ENCODE peak calls at places on chromosome 3, in eight cellular contexts. One of them, this sample, is unnamed.

GRCh38 chr3:40557558-40558161 is 32.9 kb downstream of the ZNF621 start:
- DNase-seq in IMR-90: no peak
- DNase-seq in lower lobe of right lung: no peak
- DNase-seq in breast epithelium: no peak
- DNase-seq in body of pancreas: no peak
- DNase-seq in fibroblast of lung: peak
- DNase-seq in stomach: no peak
- DNase-seq in upper lobe of left lung: no peak
- DNase-seq in this sample: no peak

GRCh38 chr3:86793786-86794185 is 197.2 kb downstream of the VGLL3 start:
- DNase-seq in breast epithelium: no peak
- DNase-seq in stomach: no peak
- DNase-seq in upper lobe of left lung: no peak
- DNase-seq in lower lobe of right lung: no peak
- DNase-seq in IMR-90: peak
- DNase-seq in fibroblast of lung: peak
- DNase-seq in body of pancreas: no peak
- DNase-seq in this sample: peak

GRCh38 chr3:167151671-167152070 is 228.4 kb downstream of the ZBBX start:
- DNase-seq in upper lobe of left lung: no peak
- DNase-seq in breast epithelium: no peak
- DNase-seq in stomach: no peak
- DNase-seq in IMR-90: no peak
- DNase-seq in fibroblast of lung: no peak
- DNase-seq in lower lobe of right lung: no peak
- DNase-seq in body of pancreas: no peak
- DNase-seq in this sample: no peak

GRCh38 chr3:195162033-195162669 is 108.8 kb downstream of the XXYLT1 start:
- DNase-seq in stomach: no peak
- DNase-seq in breast epithelium: no peak
- DNase-seq in lower lobe of right lung: peak
- DNase-seq in body of pancreas: peak
- DNase-seq in upper lobe of left lung: no peak
- DNase-seq in IMR-90: no peak
- DNase-seq in fibroblast of lung: no peak
- DNase-seq in this sample: peak

GRCh38 chr3:28286595-28286994 is 45.2 kb downstream of the CMC1 start:
- DNase-seq in fibroblast of lung: peak
- DNase-seq in breast epithelium: no peak
- DNase-seq in body of pancreas: no peak
- DNase-seq in stomach: no peak
- DNase-seq in lower lobe of right lung: no peak
- DNase-seq in IMR-90: peak
- DNase-seq in upper lobe of left lung: no peak
- DNase-seq in this sample: peak

GRCh38 chr3:25291524-25291923 is 136.5 kb upstream of the RARB start:
- DNase-seq in stomach: no peak
- DNase-seq in fibroblast of lung: no peak
- DNase-seq in breast epithelium: no peak
- DNase-seq in IMR-90: no peak
- DNase-seq in upper lobe of left lung: no peak
- DNase-seq in body of pancreas: no peak
- DNase-seq in lower lobe of right lung: no peak
- DNase-seq in this sample: no peak

GRCh38 chr3:53243165-53243564 is 12.7 kb downstream of the TKT start:
- DNase-seq in breast epithelium: no peak
- DNase-seq in body of pancreas: no peak
- DNase-seq in fibroblast of lung: peak
- DNase-seq in lower lobe of right lung: peak
- DNase-seq in upper lobe of left lung: no peak
- DNase-seq in IMR-90: no peak
- DNase-seq in stomach: no peak
- DNase-seq in this sample: peak

GRCh38 chr3:33061782-33062181 is 35.2 kb downstream of the GLB1 start:
- DNase-seq in stomach: no peak
- DNase-seq in IMR-90: peak
- DNase-seq in fibroblast of lung: peak
- DNase-seq in body of pancreas: no peak
- DNase-seq in breast epithelium: no peak
- DNase-seq in lower lobe of right lung: no peak
- DNase-seq in upper lobe of left lung: no peak
- DNase-seq in this sample: peak

GRCh38 chr3:102163039-102163817 is 271.6 kb upstream of the ZPLD1 start:
- DNase-seq in breast epithelium: peak
- DNase-seq in lower lobe of right lung: no peak
- DNase-seq in stomach: peak
- DNase-seq in upper lobe of left lung: no peak
- DNase-seq in IMR-90: peak
- DNase-seq in body of pancreas: peak
- DNase-seq in fibroblast of lung: peak
- DNase-seq in this sample: peak

GRCh38 chr3:15645246-15645645 is 43.7 kb downstream of the BTD start:
- DNase-seq in fibroblast of lung: no peak
- DNase-seq in IMR-90: no peak
- DNase-seq in lower lobe of right lung: no peak
- DNase-seq in upper lobe of left lung: no peak
- DNase-seq in stomach: no peak
- DNase-seq in breast epithelium: no peak
- DNase-seq in body of pancreas: no peak
- DNase-seq in this sample: no peak

GRCh38 chr3:45178131-45179023 is 32.2 kb upstream of the CDCP1 start:
- DNase-seq in fibroblast of lung: peak
- DNase-seq in IMR-90: peak
- DNase-seq in stomach: peak
- DNase-seq in upper lobe of left lung: peak
- DNase-seq in breast epithelium: no peak
- DNase-seq in body of pancreas: peak
- DNase-seq in lower lobe of right lung: no peak
- DNase-seq in this sample: no peak

GRCh38 chr3:142888484-142889262 is at the start of gene PCOLCE2:
- DNase-seq in IMR-90: no peak
- DNase-seq in upper lobe of left lung: peak
- DNase-seq in breast epithelium: no peak
- DNase-seq in stomach: no peak
- DNase-seq in body of pancreas: peak
- DNase-seq in fibroblast of lung: peak
- DNase-seq in lower lobe of right lung: peak
- DNase-seq in this sample: peak

GRCh38 chr3:7381741-7382140 is 520.8 kb downstream of the GRM7 start:
- DNase-seq in stomach: no peak
- DNase-seq in fibroblast of lung: no peak
- DNase-seq in upper lobe of left lung: no peak
- DNase-seq in IMR-90: no peak
- DNase-seq in body of pancreas: no peak
- DNase-seq in lower lobe of right lung: no peak
- DNase-seq in breast epithelium: no peak
- DNase-seq in this sample: no peak

GRCh38 chr3:18087963-18088362 is 337.2 kb downstream of the SATB1 start:
- DNase-seq in fibroblast of lung: no peak
- DNase-seq in body of pancreas: no peak
- DNase-seq in lower lobe of right lung: no peak
- DNase-seq in IMR-90: no peak
- DNase-seq in upper lobe of left lung: no peak
- DNase-seq in stomach: no peak
- DNase-seq in breast epithelium: no peak
- DNase-seq in this sample: no peak

DNA sequence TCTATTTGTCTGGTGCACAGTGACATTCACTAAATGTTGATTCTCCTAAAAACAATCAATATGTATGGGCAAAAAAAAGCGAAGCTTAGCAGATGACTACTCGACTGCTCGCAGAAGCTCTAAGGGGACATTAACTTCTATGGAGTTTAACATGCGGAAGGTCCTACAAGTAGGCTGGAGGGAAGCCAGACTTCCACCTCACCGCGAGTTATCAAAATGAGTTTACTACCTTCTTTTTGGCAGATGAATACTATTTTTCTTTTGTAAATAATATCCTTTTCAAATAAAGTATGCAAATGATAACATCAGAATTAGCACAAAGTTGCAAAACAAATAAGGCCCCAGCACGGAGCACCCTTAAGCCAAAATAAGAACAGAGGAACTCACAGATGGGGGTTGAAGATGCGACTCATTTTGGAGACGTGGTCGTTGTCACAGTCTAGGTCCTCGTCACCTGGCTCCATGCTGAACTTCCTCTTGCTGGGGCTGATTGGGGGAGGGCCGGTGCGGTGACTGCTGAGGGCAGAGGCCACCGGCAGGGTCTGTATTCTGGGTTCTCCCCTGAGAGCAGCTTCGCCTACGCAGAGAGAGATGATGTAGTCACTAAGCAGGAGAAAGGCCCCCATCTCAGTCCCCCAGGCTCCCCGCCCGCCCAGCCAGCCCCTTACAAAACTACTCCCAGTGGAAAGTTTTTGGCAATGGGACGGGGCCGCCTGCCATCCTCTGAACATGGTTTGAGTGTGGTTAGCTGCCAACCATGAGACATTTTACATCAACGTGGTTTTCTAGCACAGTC is 42.1 kb downstream of the VGLL4 start:
- DNase-seq in upper lobe of left lung: peak
- DNase-seq in stomach: peak
- DNase-seq in fibroblast of lung: peak
- DNase-seq in breast epithelium: no peak
- DNase-seq in lower lobe of right lung: no peak
- DNase-seq in IMR-90: peak
- DNase-seq in body of pancreas: no peak
- DNase-seq in this sample: peak
- H3K4me3 ChIP-seq in upper lobe of left lung: no peak
- H3K4me3 ChIP-seq in stomach: no peak
- H3K4me3 ChIP-seq in fibroblast of lung: no peak
- H3K4me3 ChIP-seq in breast epithelium: no peak
- H3K4me3 ChIP-seq in lower lobe of right lung: no peak
- H3K4me3 ChIP-seq in IMR-90: no peak
- H3K4me3 ChIP-seq in body of pancreas: no peak
- H3K4me3 ChIP-seq in this sample: no peak

GRCh38 chr3:188061133-188061532 is 92.8 kb upstream of the LPP start:
- DNase-seq in fibroblast of lung: peak
- DNase-seq in stomach: no peak
- DNase-seq in IMR-90: peak
- DNase-seq in upper lobe of left lung: no peak
- DNase-seq in body of pancreas: no peak
- DNase-seq in lower lobe of right lung: no peak
- DNase-seq in breast epithelium: no peak
- DNase-seq in this sample: no peak
- TF ChIP-seq CTCF in fibroblast of lung: no peak
- TF ChIP-seq CTCF in stomach: no peak
- TF ChIP-seq CTCF in IMR-90: peak
- TF ChIP-seq CTCF in upper lobe of left lung: no peak
- TF ChIP-seq CTCF in body of pancreas: no peak
- TF ChIP-seq CTCF in lower lobe of right lung: no peak
- TF ChIP-seq CTCF in breast epithelium: no peak
- TF ChIP-seq CTCF in this sample: no peak

GRCh38 chr3:178159691-178160090 is 376.5 kb upstream of the KCNMB2 start:
- DNase-seq in lower lobe of right lung: no peak
- DNase-seq in fibroblast of lung: peak
- DNase-seq in body of pancreas: no peak
- DNase-seq in breast epithelium: no peak
- DNase-seq in upper lobe of left lung: no peak
- DNase-seq in IMR-90: no peak
- DNase-seq in stomach: no peak
- DNase-seq in this sample: peak
- H3K4me3 ChIP-seq in lower lobe of right lung: no peak
- H3K4me3 ChIP-seq in fibroblast of lung: no peak
- H3K4me3 ChIP-seq in body of pancreas: no peak
- H3K4me3 ChIP-seq in breast epithelium: no peak
- H3K4me3 ChIP-seq in upper lobe of left lung: no peak
- H3K4me3 ChIP-seq in IMR-90: no peak
- H3K4me3 ChIP-seq in stomach: no peak
- H3K4me3 ChIP-seq in this sample: no peak

GRCh38 chr3:155805802-155806618 is at the start of gene C3orf33:
- DNase-seq in stomach: peak
- DNase-seq in fibroblast of lung: peak
- DNase-seq in breast epithelium: peak
- DNase-seq in upper lobe of left lung: peak
- DNase-seq in lower lobe of right lung: peak
- DNase-seq in IMR-90: peak
- DNase-seq in body of pancreas: peak
- DNase-seq in this sample: peak
- TF ChIP-seq CTCF in stomach: peak
- TF ChIP-seq CTCF in fibroblast of lung: peak
- TF ChIP-seq CTCF in breast epithelium: peak
- TF ChIP-seq CTCF in upper lobe of left lung: peak
- TF ChIP-seq CTCF in lower lobe of right lung: peak
- TF ChIP-seq CTCF in IMR-90: peak
- TF ChIP-seq CTCF in body of pancreas: peak
- TF ChIP-seq CTCF in this sample: peak

DNA sequence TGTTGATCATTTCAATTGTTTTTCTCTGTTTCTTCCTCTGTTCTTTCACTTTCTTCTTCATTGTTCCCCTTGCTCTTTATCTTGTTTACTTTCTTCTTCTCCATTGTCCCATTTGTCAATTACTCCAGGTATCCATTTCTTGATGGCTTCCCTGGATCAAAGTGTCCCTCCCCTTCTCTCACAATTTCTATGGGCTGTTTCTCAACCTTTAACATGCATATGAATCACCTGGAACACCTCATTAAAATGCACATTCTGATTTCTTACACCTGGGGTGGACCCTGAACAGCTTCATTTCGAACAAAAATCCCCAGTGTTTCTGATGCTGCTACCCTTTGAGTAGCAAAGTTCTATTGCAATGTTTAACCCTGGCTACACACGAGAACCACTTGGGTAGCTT is 454.8 kb downstream of the EPHA6 start:
- DNase-seq in upper lobe of left lung: no peak
- DNase-seq in fibroblast of lung: no peak
- DNase-seq in breast epithelium: no peak
- DNase-seq in lower lobe of right lung: no peak
- DNase-seq in stomach: no peak
- DNase-seq in body of pancreas: no peak
- DNase-seq in IMR-90: no peak
- DNase-seq in this sample: no peak
- H3K4me3 ChIP-seq in upper lobe of left lung: no peak
- H3K4me3 ChIP-seq in fibroblast of lung: no peak
- H3K4me3 ChIP-seq in breast epithelium: no peak
- H3K4me3 ChIP-seq in lower lobe of right lung: no peak
- H3K4me3 ChIP-seq in stomach: no peak
- H3K4me3 ChIP-seq in body of pancreas: no peak
- H3K4me3 ChIP-seq in IMR-90: no peak
- H3K4me3 ChIP-seq in this sample: no peak

GRCh38 chr3:139288266-139288821 is 55.5 kb upstream of the MRPS22 start:
- DNase-seq in stomach: peak
- DNase-seq in body of pancreas: peak
- DNase-seq in lower lobe of right lung: no peak
- DNase-seq in upper lobe of left lung: no peak
- DNase-seq in fibroblast of lung: no peak
- DNase-seq in breast epithelium: no peak
- DNase-seq in IMR-90: no peak
- DNase-seq in this sample: no peak
- TF ChIP-seq CTCF in stomach: no peak
- TF ChIP-seq CTCF in body of pancreas: no peak
- TF ChIP-seq CTCF in lower lobe of right lung: no peak
- TF ChIP-seq CTCF in upper lobe of left lung: no peak
- TF ChIP-seq CTCF in fibroblast of lung: peak
- TF ChIP-seq CTCF in breast epithelium: no peak
- TF ChIP-seq CTCF in IMR-90: peak
- TF ChIP-seq CTCF in this sample: no peak